ENCODE peak calls at places on chromosomes 13 and 19, in five cellular contexts. R is prostate gland, H is AG09309, B is putamen, N is anterior cingulate cortex. A is an unnamed sample.

GRCh38 chr13:24148414-24149305 is 11.9 kb upstream of the SPATA13 start:
- DNase-seq in H (peak; percentile 85), B (no peak), N (no peak), R (peak; percentile 36), A (no peak)

GRCh38 chr13:111920306-111920931 is 146.5 kb upstream of the SOX1 start:
- DNase-seq in H (no peak), N (no peak), B (no peak), R (no peak), A (no peak)

GRCh38 chr19:16022681-16023557 is 53.4 kb upstream of the TPM4 start:
- DNase-seq in H (no peak), R (no peak), N (no peak), B (no peak), A (no peak)

GRCh38 chr19:406999-407491 is 1.9 kb downstream of the C2CD4C start:
- DNase-seq in B (no peak), R (no peak), H (no peak), N (no peak), A (no peak)

GRCh38 chr19:2982983-2983350 is 5.6 kb downstream of the TLE6 start:
- DNase-seq in N (peak; percentile 27), R (peak; percentile 92), B (no peak), H (no peak), A (peak; percentile 70)

GRCh38 chr13:114077938-114078335 is 54.5 kb downstream of the RASA3 start:
- DNase-seq in N (no peak), B (no peak), H (no peak), R (no peak), A (peak; percentile 30)

GRCh38 chr13:78601886-78602560 is 1.3 kb downstream of the POU4F1 start:
- DNase-seq in R (no peak), H (no peak), B (no peak), N (no peak), A (no peak)

GRCh38 chr19:11377756-11378155 is 3.3 kb downstream of the SWSAP1 start:
- DNase-seq in N (no peak), R (no peak), B (no peak), H (no peak), A (no peak)

GRCh38 chr13:109346060-109346459 is 440.3 kb downstream of the IRS2 start:
- DNase-seq in B (no peak), N (no peak), H (no peak), R (no peak), A (no peak)

GRCh38 chr13:110523180-110523579 is 38.3 kb downstream of the RAB20 start:
- DNase-seq in H (no peak), R (no peak), N (no peak), B (no peak), A (no peak)

GRCh38 chr19:2578391-2578826 is 102.5 kb downstream of the GADD45B start:
- DNase-seq in N (no peak), B (no peak), H (no peak), R (peak; percentile 55), A (no peak)

GRCh38 chr13:49652691-49653305 is 24.5 kb downstream of the ARL11 start:
- DNase-seq in H (no peak), N (no peak), B (no peak), R (peak; percentile 26), A (peak; percentile 13)

GRCh38 chr13:51759240-51759639 is 44.7 kb downstream of the DHRS12 start:
- DNase-seq in N (no peak), H (no peak), B (no peak), R (no peak), A (no peak)

GRCh38 chr13:26024558-26024957 is 27.3 kb downstream of the SHISA2 start:
- DNase-seq in R (no peak), H (no peak), B (no peak), N (no peak), A (no peak)

GRCh38 chr13:61136101-61136500 is 279.5 kb downstream of the PCDH20 start:
- DNase-seq in H (no peak), N (no peak), R (no peak), B (no peak), A (no peak)

GRCh38 chr13:50080158-50080855 is 65.1 kb downstream of the KCNRG start:
- DNase-seq in N (no peak), R (peak; percentile 15), B (peak; percentile 11), H (no peak), A (peak; percentile 53)

GRCh38 chr19:21221653-21222052 is 79.8 kb downstream of the ZNF431 start:
- DNase-seq in N (no peak), B (no peak), H (no peak), R (no peak), A (no peak)

GRCh38 chr19:6987850-6988249 is 33.4 kb downstream of the MBD3L2B start:
- DNase-seq in N (no peak), B (no peak), R (no peak), H (no peak), A (no peak)

GRCh38 chr13:110109910-110110309 is 197.0 kb downstream of the COL4A1 start:
- DNase-seq in R (no peak), N (no peak), H (peak; percentile 80), B (no peak), A (no peak)

GRCh38 chr19:10553087-10553667 is 9.5 kb downstream of the ATG4D start:
- DNase-seq in H (no peak), B (no peak), N (no peak), R (no peak), A (no peak)

GRCh38 chr13:101838305-101838835 is 385.9 kb downstream of the ITGBL1 start:
- DNase-seq in R (no peak), H (no peak), B (no peak), N (no peak), A (no peak)

GRCh38 chr19:40177286-40178070 is 13.7 kb upstream of the MAP3K10 start:
- DNase-seq in H (no peak), N (no peak), R (no peak), B (no peak), A (no peak)

GRCh38 chr19:2770055-2771013 is 12.7 kb downstream of the SGTA start:
- DNase-seq in H (no peak), R (no peak), B (no peak), N (no peak), A (peak; percentile 20)

GRCh38 chr13:57408312-57408711 is 223.2 kb upstream of the PCDH17 start:
- DNase-seq in N (no peak), H (no peak), R (no peak), B (no peak), A (no peak)

GRCh38 chr13:52665325-52665724 is 12.7 kb downstream of the SUGT1 start:
- DNase-seq in B (no peak), H (no peak), R (no peak), N (no peak), A (peak; percentile 3)

GRCh38 chr19:6707011-6707657 is 13.3 kb downstream of the C3 start:
- DNase-seq in B (no peak), H (no peak), N (no peak), R (no peak), A (no peak)

GRCh38 chr19:18321729-18322091 is 1.2 kb downstream of the LSM4 start:
- DNase-seq in R (no peak), H (no peak), B (no peak), N (no peak), A (no peak)

GRCh38 chr13:30577381-30577780 is 40.3 kb upstream of the USPL1 start:
- DNase-seq in H (peak; percentile 81), N (no peak), B (no peak), R (no peak), A (no peak)

A was measured in midbrain.